ENCODE peak calls at places on chromosomes 2 and 18, in nine cellular contexts. One of them, this sample, is unnamed.

GRCh38 chr2:99662761-99663341 is 173.0 kb upstream of the REV1 start:
- DNase-seq in adrenal gland: no peak
- DNase-seq in PC-3: peak
- DNase-seq in heart right ventricle: no peak
- DNase-seq in HL-60: no peak
- DNase-seq in colonic mucosa: no peak
- DNase-seq in RWPE2: no peak
- DNase-seq in coronary artery: no peak
- DNase-seq in hepatocyte: peak
- DNase-seq in this sample: peak

GRCh38 chr2:182863642-182864041 is 2.8 kb downstream of the FRZB start:
- DNase-seq in hepatocyte: no peak
- DNase-seq in PC-3: no peak
- DNase-seq in heart right ventricle: no peak
- DNase-seq in coronary artery: no peak
- DNase-seq in HL-60: no peak
- DNase-seq in colonic mucosa: no peak
- DNase-seq in RWPE2: no peak
- DNase-seq in adrenal gland: no peak
- DNase-seq in this sample: no peak

GRCh38 chr2:190858817-190859216 is 21.8 kb upstream of the GLS start:
- DNase-seq in hepatocyte: no peak
- DNase-seq in heart right ventricle: no peak
- DNase-seq in PC-3: peak
- DNase-seq in adrenal gland: no peak
- DNase-seq in coronary artery: no peak
- DNase-seq in HL-60: no peak
- DNase-seq in RWPE2: no peak
- DNase-seq in colonic mucosa: no peak
- DNase-seq in this sample: no peak

GRCh38 chr18:36786686-36787085 is 42.1 kb downstream of the TPGS2 start:
- DNase-seq in RWPE2: no peak
- DNase-seq in colonic mucosa: no peak
- DNase-seq in PC-3: no peak
- DNase-seq in coronary artery: no peak
- DNase-seq in adrenal gland: no peak
- DNase-seq in heart right ventricle: peak
- DNase-seq in hepatocyte: peak
- DNase-seq in HL-60: no peak
- DNase-seq in this sample: peak

GRCh38 chr18:76380791-76381405 is 114.1 kb downstream of the ZNF516 start:
- DNase-seq in colonic mucosa: no peak
- DNase-seq in heart right ventricle: no peak
- DNase-seq in hepatocyte: no peak
- DNase-seq in PC-3: no peak
- DNase-seq in RWPE2: no peak
- DNase-seq in coronary artery: no peak
- DNase-seq in HL-60: no peak
- DNase-seq in adrenal gland: no peak
- DNase-seq in this sample: no peak

GRCh38 chr18:31241900-31242409 is 76.0 kb upstream of the DSG1 start:
- DNase-seq in adrenal gland: no peak
- DNase-seq in heart right ventricle: no peak
- DNase-seq in hepatocyte: peak
- DNase-seq in colonic mucosa: peak
- DNase-seq in HL-60: no peak
- DNase-seq in coronary artery: no peak
- DNase-seq in PC-3: peak
- DNase-seq in RWPE2: peak
- DNase-seq in this sample: no peak

GRCh38 chr18:79851981-79852380 is 54.2 kb downstream of the KCNG2 start:
- DNase-seq in HL-60: no peak
- DNase-seq in coronary artery: peak
- DNase-seq in colonic mucosa: no peak
- DNase-seq in PC-3: no peak
- DNase-seq in adrenal gland: no peak
- DNase-seq in RWPE2: no peak
- DNase-seq in hepatocyte: no peak
- DNase-seq in heart right ventricle: no peak
- DNase-seq in this sample: no peak

GRCh38 chr2:70985283-70985688 is 6.9 kb downstream of the ANKRD53 start:
- DNase-seq in HL-60: no peak
- DNase-seq in RWPE2: no peak
- DNase-seq in adrenal gland: no peak
- DNase-seq in colonic mucosa: no peak
- DNase-seq in coronary artery: peak
- DNase-seq in PC-3: no peak
- DNase-seq in heart right ventricle: no peak
- DNase-seq in hepatocyte: no peak
- DNase-seq in this sample: no peak

GRCh38 chr2:162277344-162277743 is 34.1 kb upstream of the FAP start:
- DNase-seq in hepatocyte: no peak
- DNase-seq in colonic mucosa: no peak
- DNase-seq in RWPE2: no peak
- DNase-seq in heart right ventricle: no peak
- DNase-seq in HL-60: no peak
- DNase-seq in adrenal gland: no peak
- DNase-seq in coronary artery: no peak
- DNase-seq in PC-3: no peak
- DNase-seq in this sample: no peak

GRCh38 chr2:14677039-14677438 is 44.5 kb downstream of the LRATD1 start:
- DNase-seq in hepatocyte: no peak
- DNase-seq in coronary artery: no peak
- DNase-seq in PC-3: peak
- DNase-seq in HL-60: no peak
- DNase-seq in adrenal gland: no peak
- DNase-seq in heart right ventricle: no peak
- DNase-seq in RWPE2: no peak
- DNase-seq in colonic mucosa: no peak
- DNase-seq in this sample: no peak

GRCh38 chr2:44560352-44560751 is 198.6 kb downstream of the CAMKMT start:
- DNase-seq in adrenal gland: no peak
- DNase-seq in HL-60: no peak
- DNase-seq in heart right ventricle: no peak
- DNase-seq in colonic mucosa: peak
- DNase-seq in coronary artery: no peak
- DNase-seq in hepatocyte: no peak
- DNase-seq in RWPE2: no peak
- DNase-seq in PC-3: peak
- DNase-seq in this sample: no peak

GRCh38 chr18:79405019-79405780 is 9.5 kb downstream of the NFATC1 start:
- DNase-seq in coronary artery: no peak
- DNase-seq in heart right ventricle: no peak
- DNase-seq in adrenal gland: no peak
- DNase-seq in HL-60: no peak
- DNase-seq in PC-3: no peak
- DNase-seq in RWPE2: no peak
- DNase-seq in colonic mucosa: no peak
- DNase-seq in hepatocyte: no peak
- DNase-seq in this sample: no peak

GRCh38 chr2:55408098-55408882 is 11.4 kb downstream of the CCDC88A start:
- DNase-seq in hepatocyte: no peak
- DNase-seq in coronary artery: no peak
- DNase-seq in RWPE2: no peak
- DNase-seq in heart right ventricle: no peak
- DNase-seq in adrenal gland: no peak
- DNase-seq in PC-3: peak
- DNase-seq in HL-60: no peak
- DNase-seq in colonic mucosa: no peak
- DNase-seq in this sample: no peak

GRCh38 chr2:139684286-139684860 is 904.2 kb upstream of the NXPH2 start:
- DNase-seq in heart right ventricle: no peak
- DNase-seq in RWPE2: no peak
- DNase-seq in PC-3: no peak
- DNase-seq in HL-60: no peak
- DNase-seq in adrenal gland: no peak
- DNase-seq in hepatocyte: no peak
- DNase-seq in colonic mucosa: no peak
- DNase-seq in coronary artery: no peak
- DNase-seq in this sample: no peak

GRCh38 chr2:169933124-169933711 is 106.0 kb downstream of the UBR3 start:
- DNase-seq in PC-3: peak
- DNase-seq in colonic mucosa: no peak
- DNase-seq in hepatocyte: peak
- DNase-seq in HL-60: peak
- DNase-seq in adrenal gland: no peak
- DNase-seq in coronary artery: no peak
- DNase-seq in heart right ventricle: no peak
- DNase-seq in RWPE2: no peak
- DNase-seq in this sample: no peak

DNA sequence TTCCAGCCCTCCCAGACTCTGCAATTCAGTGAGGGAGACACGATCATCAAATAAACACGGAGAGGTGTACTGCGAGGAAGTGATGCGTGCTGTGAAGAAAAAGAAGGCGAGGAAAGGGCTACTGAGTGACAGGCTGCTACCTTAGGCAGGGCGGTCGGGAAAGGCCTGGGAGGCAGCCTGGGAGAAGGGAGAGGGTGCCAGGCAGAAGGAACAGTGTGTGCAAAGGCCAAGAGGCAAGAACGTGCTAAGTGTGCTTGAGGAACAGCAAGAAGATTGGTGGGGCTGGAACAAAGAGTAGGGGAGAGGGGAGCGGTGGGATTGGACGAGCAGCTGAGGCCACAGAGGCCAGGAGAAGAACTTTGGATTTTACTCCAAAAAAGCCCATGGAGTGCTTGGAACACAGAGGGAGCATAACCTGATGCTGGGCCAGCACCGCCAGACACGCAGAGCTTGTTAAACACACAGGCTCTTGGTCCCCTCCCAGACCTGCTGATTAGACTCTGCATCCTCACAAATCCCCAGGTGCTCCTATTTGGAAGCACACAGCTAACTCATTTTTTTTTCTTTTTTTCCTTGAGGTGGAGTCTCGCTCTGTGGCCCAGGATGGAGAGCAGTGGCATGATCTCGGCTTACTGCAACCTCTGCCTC is 30.4 kb downstream of the SERTAD2 start:
- DNase-seq in colonic mucosa: no peak
- DNase-seq in heart right ventricle: no peak
- DNase-seq in RWPE2: no peak
- DNase-seq in hepatocyte: no peak
- DNase-seq in coronary artery: peak
- DNase-seq in PC-3: no peak
- DNase-seq in HL-60: no peak
- DNase-seq in adrenal gland: no peak
- DNase-seq in this sample: no peak
- H3K27ac ChIP-seq in colonic mucosa: no peak
- H3K27ac ChIP-seq in heart right ventricle: no peak
- H3K27ac ChIP-seq in RWPE2: no peak
- H3K27ac ChIP-seq in hepatocyte: no peak
- H3K27ac ChIP-seq in coronary artery: no peak
- H3K27ac ChIP-seq in PC-3: no peak
- H3K27ac ChIP-seq in HL-60: no peak
- H3K27ac ChIP-seq in adrenal gland: no peak
- H3K27ac ChIP-seq in this sample: no peak

GRCh38 chr18:902179-902718 is 2.4 kb upstream of the ADCYAP1 start:
- DNase-seq in PC-3: peak
- DNase-seq in adrenal gland: no peak
- DNase-seq in coronary artery: no peak
- DNase-seq in hepatocyte: peak
- DNase-seq in RWPE2: no peak
- DNase-seq in HL-60: no peak
- DNase-seq in colonic mucosa: no peak
- DNase-seq in heart right ventricle: no peak
- DNase-seq in this sample: no peak

GRCh38 chr18:905948-906415 is 1.3 kb downstream of the ADCYAP1 start:
- DNase-seq in adrenal gland: no peak
- DNase-seq in PC-3: no peak
- DNase-seq in coronary artery: no peak
- DNase-seq in colonic mucosa: no peak
- DNase-seq in HL-60: no peak
- DNase-seq in RWPE2: no peak
- DNase-seq in hepatocyte: no peak
- DNase-seq in heart right ventricle: no peak
- DNase-seq in this sample: no peak

GRCh38 chr18:903703-904102 is 968 bp upstream of the ADCYAP1 start:
- DNase-seq in heart right ventricle: peak
- DNase-seq in coronary artery: no peak
- DNase-seq in colonic mucosa: peak
- DNase-seq in HL-60: peak
- DNase-seq in PC-3: peak
- DNase-seq in RWPE2: no peak
- DNase-seq in adrenal gland: peak
- DNase-seq in hepatocyte: peak
- DNase-seq in this sample: peak

GRCh38 chr18:905307-905947 is 756 bp downstream of the ADCYAP1 start:
- DNase-seq in coronary artery: no peak
- DNase-seq in RWPE2: no peak
- DNase-seq in HL-60: no peak
- DNase-seq in colonic mucosa: no peak
- DNase-seq in PC-3: no peak
- DNase-seq in hepatocyte: no peak
- DNase-seq in adrenal gland: no peak
- DNase-seq in heart right ventricle: no peak
- DNase-seq in this sample: no peak

GRCh38 chr18:904135-905090 is at the start of gene ADCYAP1:
- DNase-seq in colonic mucosa: no peak
- DNase-seq in coronary artery: no peak
- DNase-seq in hepatocyte: peak
- DNase-seq in HL-60: no peak
- DNase-seq in RWPE2: no peak
- DNase-seq in adrenal gland: no peak
- DNase-seq in PC-3: peak
- DNase-seq in heart right ventricle: no peak
- DNase-seq in this sample: no peak
- TF ChIP-seq CTCF in colonic mucosa: no peak
- TF ChIP-seq CTCF in coronary artery: no peak
- TF ChIP-seq CTCF in hepatocyte: no peak
- TF ChIP-seq CTCF in HL-60: no peak
- TF ChIP-seq CTCF in RWPE2: no peak
- TF ChIP-seq CTCF in adrenal gland: no peak
- TF ChIP-seq CTCF in PC-3: peak
- TF ChIP-seq CTCF in heart right ventricle: no peak
- TF ChIP-seq CTCF in this sample: no peak

DNA sequence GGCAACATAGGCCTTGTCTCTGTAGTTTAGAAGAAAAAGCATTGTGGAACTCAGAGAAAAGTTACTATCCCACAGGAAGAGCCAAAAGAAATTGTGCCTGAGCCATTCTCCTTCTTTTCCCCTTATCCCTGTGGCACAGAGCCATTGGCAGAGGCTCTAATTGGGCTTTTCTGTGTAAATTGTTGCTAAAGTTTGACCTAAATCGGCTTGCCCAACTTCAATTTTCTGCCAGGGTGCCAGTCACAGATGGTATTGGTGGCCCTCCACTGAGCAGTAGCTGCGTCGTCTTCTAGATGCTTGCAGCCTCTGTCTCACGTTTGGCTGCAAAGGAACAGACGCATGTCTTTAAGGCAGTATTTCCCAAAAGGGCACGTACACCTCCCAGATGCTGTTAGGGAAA is 30.3 kb downstream of the ZNF532 start:
- DNase-seq in heart right ventricle: no peak
- DNase-seq in coronary artery: no peak
- DNase-seq in RWPE2: no peak
- DNase-seq in HL-60: no peak
- DNase-seq in hepatocyte: no peak
- DNase-seq in PC-3: no peak
- DNase-seq in adrenal gland: no peak
- DNase-seq in colonic mucosa: no peak
- DNase-seq in this sample: no peak
- H3K4me3 ChIP-seq in heart right ventricle: no peak
- H3K4me3 ChIP-seq in coronary artery: peak
- H3K4me3 ChIP-seq in RWPE2: no peak
- H3K4me3 ChIP-seq in HL-60: no peak
- H3K4me3 ChIP-seq in hepatocyte: no peak
- H3K4me3 ChIP-seq in PC-3: no peak
- H3K4me3 ChIP-seq in adrenal gland: no peak
- H3K4me3 ChIP-seq in colonic mucosa: no peak
- H3K4me3 ChIP-seq in this sample: no peak

GRCh38 chr2:176763871-176764404 is 448.7 kb upstream of the HNRNPA3 start:
- DNase-seq in heart right ventricle: no peak
- DNase-seq in HL-60: no peak
- DNase-seq in PC-3: no peak
- DNase-seq in hepatocyte: no peak
- DNase-seq in colonic mucosa: no peak
- DNase-seq in coronary artery: no peak
- DNase-seq in RWPE2: no peak
- DNase-seq in adrenal gland: no peak
- DNase-seq in this sample: no peak
- H3K27ac ChIP-seq in heart right ventricle: no peak
- H3K27ac ChIP-seq in HL-60: no peak
- H3K27ac ChIP-seq in PC-3: no peak
- H3K27ac ChIP-seq in hepatocyte: no peak
- H3K27ac ChIP-seq in colonic mucosa: no peak
- H3K27ac ChIP-seq in coronary artery: no peak
- H3K27ac ChIP-seq in RWPE2: no peak
- H3K27ac ChIP-seq in adrenal gland: no peak
- H3K27ac ChIP-seq in this sample: no peak